ENCODE peak calls at places on chromosomes 13 and 19, in six cellular contexts. D is heart right ventricle, Z is PC-3, C is tibial artery, R is upper lobe of left lung, V is thoracic aorta. L is an unnamed sample.

GRCh38 chr19:41801682-41802317 is 5.4 kb downstream of the CEACAM3 start:
- DNase-seq in D (no peak), Z (peak; percentile 49), C (no peak), R (no peak), V (no peak), L (no peak)

GRCh38 chr13:110327036-110327790 is 20.1 kb downstream of the COL4A2 start:
- DNase-seq in D (no peak), Z (no peak), C (no peak), R (no peak), V (no peak), L (no peak)

GRCh38 chr13:36154567-36155231 is 23.5 kb upstream of the DCLK1 start:
- DNase-seq in D (peak; percentile 7), Z (no peak), C (no peak), R (no peak), V (no peak), L (no peak)

GRCh38 chr13:55602784-55603183 is 1537.9 kb upstream of the PRR20A start:
- DNase-seq in D (no peak), Z (no peak), C (no peak), R (no peak), V (no peak), L (no peak)

GRCh38 chr13:102128216-102128800 is 273.5 kb downstream of the FGF14 start:
- DNase-seq in D (no peak), Z (no peak), C (no peak), R (peak; percentile 36), V (no peak), L (peak; percentile 16)

GRCh38 chr13:111232191-111232590 is 88.3 kb upstream of the TEX29 start:
- DNase-seq in D (no peak), Z (no peak), C (no peak), R (no peak), V (no peak), L (no peak)

GRCh38 chr13:43830481-43830873 is 43.7 kb upstream of the ENOX1 start:
- DNase-seq in D (no peak), Z (peak; percentile 11), C (no peak), R (no peak), V (no peak), L (peak; percentile 73)

GRCh38 chr19:2982983-2983350 is 5.6 kb downstream of the TLE6 start:
- DNase-seq in D (peak; percentile 81), Z (peak; percentile 6), C (peak; percentile 96), R (peak; percentile 86), V (peak; percentile 92), L (peak; percentile 69)

GRCh38 chr19:48835734-48836088 is 580 bp downstream of the HSD17B14 start:
- DNase-seq in D (peak; percentile 93), Z (peak; percentile 87), C (peak; percentile 98), R (peak; percentile 98), V (peak; percentile 80), L (peak; percentile 62)

GRCh38 chr19:45451181-45451849 is 16.5 kb upstream of the FOSB start:
- DNase-seq in D (no peak), Z (peak; percentile 24), C (peak; percentile 61), R (no peak), V (no peak), L (no peak)

GRCh38 chr19:3478409-3479176 is 1.7 kb downstream of the SMIM24 start:
- DNase-seq in D (no peak), Z (no peak), C (peak; percentile 15), R (no peak), V (no peak), L (no peak)

GRCh38 chr13:31209172-31209818 is 9.5 kb downstream of the B3GLCT start:
- DNase-seq in D (peak; percentile 80), Z (no peak), C (peak; percentile 42), R (no peak), V (no peak), L (no peak)

GRCh38 chr13:110497003-110497402 is 64.5 kb downstream of the RAB20 start:
- DNase-seq in D (no peak), Z (no peak), C (no peak), R (no peak), V (no peak), L (no peak)

GRCh38 chr13:22717036-22717435 is 463.7 kb upstream of the SGCG start:
- DNase-seq in D (no peak), Z (no peak), C (no peak), R (no peak), V (no peak), L (no peak)

GRCh38 chr19:48372904-48373303 is 8.7 kb downstream of the SYNGR4 start:
- DNase-seq in D (no peak), Z (peak; percentile 88), C (no peak), R (no peak), V (no peak), L (no peak)

GRCh38 chr19:12786149-12786870 is 5.0 kb upstream of the JUNB start:
- DNase-seq in D (peak; percentile 72), Z (peak; percentile 75), C (peak; percentile 79), R (peak; percentile 93), V (no peak), L (no peak)

GRCh38 chr19:4589579-4590410 is 30.3 kb upstream of the SEMA6B start:
- DNase-seq in D (no peak), Z (peak; percentile 30), C (no peak), R (no peak), V (no peak), L (no peak)

GRCh38 chr13:32075150-32075851 is 43.7 kb downstream of the FRY start:
- DNase-seq in D (no peak), Z (no peak), C (no peak), R (no peak), V (no peak), L (no peak)

GRCh38 chr13:108044929-108045328 is 170.4 kb downstream of the LIG4 start:
- DNase-seq in D (no peak), Z (no peak), C (no peak), R (no peak), V (no peak), L (no peak)

GRCh38 chr13:42696191-42696590 is 85.2 kb upstream of the FAM216B start:
- DNase-seq in D (no peak), Z (peak; percentile 80), C (no peak), R (no peak), V (no peak), L (no peak)

GRCh38 chr13:114068723-114069322 is 63.6 kb downstream of the RASA3 start:
- DNase-seq in D (no peak), Z (no peak), C (peak; percentile 51), R (peak; percentile 72), V (no peak), L (peak; percentile 24)

GRCh38 chr13:102897371-102898138 is 51.7 kb downstream of the ERCC5 start:
- DNase-seq in D (peak; percentile 63), Z (no peak), C (no peak), R (no peak), V (no peak), L (no peak)

GRCh38 chr19:1116726-1117581 is 13.2 kb downstream of the GPX4 start:
- DNase-seq in D (no peak), Z (no peak), C (no peak), R (no peak), V (no peak), L (no peak)

GRCh38 chr13:101453784-101454201 is 1.3 kb downstream of the ITGBL1 start:
- DNase-seq in D (no peak), Z (peak; percentile 81), C (no peak), R (peak; percentile 28), V (no peak), L (no peak)

GRCh38 chr19:38665950-38666661 is 18.7 kb downstream of the ACTN4 start:
- DNase-seq in D (peak; percentile 86), Z (peak; percentile 66), C (peak; percentile 57), R (peak; percentile 64), V (no peak), L (no peak)

GRCh38 chr13:20441066-20441465 is 84.6 kb downstream of the CRYL1 start:
- DNase-seq in D (no peak), Z (no peak), C (no peak), R (no peak), V (no peak), L (no peak)

GRCh38 chr19:46866407-46867132 is 5.8 kb downstream of the ARHGAP35 start:
- DNase-seq in D (no peak), Z (peak; percentile 84), C (no peak), R (no peak), V (no peak), L (no peak)

DNA sequence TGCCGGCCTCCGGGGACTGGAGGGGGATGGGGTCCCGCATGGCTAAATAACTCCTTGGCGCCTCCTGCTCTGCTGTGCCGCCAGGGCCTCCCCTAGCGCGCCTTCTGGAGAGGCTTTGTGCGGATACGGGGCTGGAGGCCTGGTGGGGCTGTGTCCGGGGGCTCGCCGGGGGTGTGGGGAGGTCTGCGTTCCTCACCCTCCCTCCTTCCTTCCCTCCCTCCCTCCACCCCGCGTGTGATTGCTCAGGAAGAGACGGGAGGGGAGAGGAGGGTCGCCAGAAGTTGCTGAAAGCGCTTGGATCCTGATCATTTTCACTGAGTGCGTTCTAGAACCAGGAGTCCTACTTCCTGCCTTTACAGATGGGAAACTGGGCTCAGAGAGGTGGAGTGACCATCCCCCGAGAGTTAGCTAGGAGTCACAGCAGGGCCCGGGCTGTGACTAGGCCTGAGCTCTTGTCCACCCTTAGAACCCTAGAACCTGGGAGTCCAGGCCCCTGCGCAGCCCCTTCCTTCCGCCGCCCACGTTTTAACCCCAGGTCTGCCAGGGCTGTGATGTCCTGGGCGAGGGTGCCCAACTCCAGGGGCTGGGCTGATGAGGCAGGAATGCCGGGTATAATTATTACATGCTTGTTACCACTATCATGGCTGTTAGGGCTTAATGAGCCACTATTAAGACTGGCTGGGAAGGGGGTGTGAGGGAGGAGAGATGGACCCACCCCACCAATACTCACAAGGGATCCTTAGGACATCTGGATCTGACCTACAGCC is 782 bp upstream of the JUND start:
- DNase-seq in D (no peak), Z (peak; percentile 39), C (no peak), R (peak; percentile 54), V (peak; percentile 77), L (no peak)
- TF ChIP-seq CTCF in D (peak; percentile 42), Z (no peak), C (peak; percentile 30), R (peak; percentile 13), V (peak; percentile 20), L (peak; percentile 10)

DNA sequence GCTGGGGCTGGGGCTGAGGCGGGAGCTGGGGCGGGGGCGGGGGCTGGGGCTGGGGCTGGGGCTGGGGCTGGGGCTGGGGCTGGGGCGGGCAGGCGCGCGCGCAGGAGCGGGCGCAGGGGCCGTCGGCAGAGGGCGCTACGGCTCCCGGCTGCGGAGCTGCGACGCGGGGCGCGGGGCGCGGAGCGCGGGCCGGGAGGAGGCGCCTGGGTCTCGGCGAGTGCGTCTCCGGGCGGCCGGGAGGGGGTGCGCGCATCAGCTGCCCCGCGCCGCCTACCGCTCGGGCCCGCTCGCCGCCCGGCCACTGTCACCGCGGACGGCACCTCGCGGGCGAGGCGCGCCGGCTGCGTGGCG is 416 bp upstream of the MTUS2 start:
- DNase-seq in D (peak; percentile 44), Z (peak; percentile 23), C (no peak), R (peak; percentile 28), V (no peak), L (no peak)
- TF ChIP-seq CTCF in D (peak; percentile 34), Z (no peak), C (no peak), R (peak; percentile 43), V (no peak), L (peak; percentile 8)

GRCh38 chr13:74765955-74766354 is 631.8 kb upstream of the KLF12 start:
- DNase-seq in D (no peak), Z (no peak), C (no peak), R (no peak), V (no peak), L (no peak)
- TF ChIP-seq CTCF in D (no peak), Z (no peak), C (no peak), R (no peak), V (no peak), L (no peak)

DNA sequence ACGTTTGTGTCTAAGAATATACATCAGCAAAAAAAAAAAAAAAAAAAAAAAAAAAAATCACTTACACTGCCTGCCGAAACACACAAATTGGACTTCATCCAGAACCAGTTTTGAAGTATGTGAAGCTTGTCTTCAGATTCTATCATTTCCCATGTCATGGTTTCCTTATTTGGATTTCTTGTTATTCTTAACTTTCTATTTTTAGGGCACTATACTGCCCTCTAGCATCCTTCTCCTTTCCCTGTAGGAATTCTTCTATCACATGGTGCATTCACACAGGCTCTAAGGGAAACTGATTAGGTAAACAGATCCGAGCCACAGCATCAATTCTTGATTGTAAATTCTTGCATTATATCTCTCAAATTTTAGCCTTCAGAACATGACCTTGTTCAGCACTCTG is 1507.5 kb downstream of the OLFM4 start:
- DNase-seq in D (peak; percentile 2), Z (peak; percentile 2), C (no peak), R (no peak), V (no peak), L (no peak)
- TF ChIP-seq CTCF in D (peak; percentile 38), Z (peak; percentile 40), C (no peak), R (no peak), V (no peak), L (no peak)